ENCODE peak calls at places on chromosome 2, in four cellular contexts. D, G, Y and Q are unnamed samples.

GRCh38 chr2:127398239-127398590 is 10.4 kb upstream of the MAP3K2 start:
- DNase-seq in D (no peak), Y (peak; percentile 93), G (peak; percentile 47), Q (peak; percentile 91)

GRCh38 chr2:99643824-99644787 is 154.3 kb upstream of the REV1 start:
- DNase-seq in Y (peak; percentile 65), G (no peak), D (no peak), Q (no peak)

GRCh38 chr2:3536682-3537632 is 17.6 kb upstream of the ADI1 start:
- DNase-seq in G (peak; percentile 77), Y (peak; percentile 56), D (peak; percentile 45), Q (no peak)

GRCh38 chr2:10440736-10441135 is 7.4 kb downstream of the ODC1 start:
- DNase-seq in G (no peak), Y (no peak), D (no peak), Q (no peak)

GRCh38 chr2:220891405-220891804 is 680.7 kb downstream of the EPHA4 start:
- DNase-seq in D (no peak), Y (peak; percentile 91), G (no peak), Q (no peak)

GRCh38 chr2:128145651-128146050 is 54.7 kb downstream of the UGGT1 start:
- DNase-seq in G (no peak), D (no peak), Y (peak; percentile 24), Q (no peak)

GRCh38 chr2:164794432-164795231 is 47.0 kb downstream of the COBLL1 start:
- DNase-seq in Y (no peak), D (peak; percentile 8), G (no peak), Q (no peak)

GRCh38 chr2:218754781-218755180 is 27.2 kb upstream of the CYP27A1 start:
- DNase-seq in G (no peak), D (no peak), Y (no peak), Q (no peak)

GRCh38 chr2:29962922-29963321 is 41.5 kb upstream of the ALK start:
- DNase-seq in D (no peak), Y (no peak), G (no peak), Q (no peak)

GRCh38 chr2:167651406-167652151 is 595.8 kb downstream of the STK39 start:
- DNase-seq in G (no peak), D (no peak), Y (no peak), Q (no peak)

GRCh38 chr2:28556303-28556702 is 60.4 kb downstream of the PLB1 start:
- DNase-seq in G (no peak), Y (no peak), D (no peak), Q (no peak)

GRCh38 chr2:28558918-28559317 is 63.1 kb downstream of the PLB1 start:
- DNase-seq in G (no peak), D (no peak), Y (no peak), Q (no peak)

GRCh38 chr2:28563869-28564268 is 68.0 kb downstream of the PLB1 start:
- DNase-seq in D (no peak), G (no peak), Y (no peak), Q (no peak)

GRCh38 chr2:28557389-28558119 is 61.7 kb downstream of the PLB1 start:
- DNase-seq in D (no peak), G (no peak), Y (no peak), Q (no peak)

GRCh38 chr2:28558421-28558820 is 62.6 kb downstream of the PLB1 start:
- DNase-seq in D (no peak), G (no peak), Y (no peak), Q (no peak)
- TF ChIP-seq CTCF in D (no peak), G (no peak), Y (no peak), Q (no peak)

GRCh38 chr2:69163109-69163508 is 150.1 kb downstream of the ANTXR1 start:
- DNase-seq in G (no peak), Y (peak; percentile 88), D (no peak), Q (peak; percentile 52)

GRCh38 chr2:69162121-69162520 is 149.1 kb downstream of the ANTXR1 start:
- DNase-seq in D (no peak), Y (no peak), G (no peak), Q (no peak)

GRCh38 chr2:69157441-69157840 is 144.5 kb downstream of the ANTXR1 start:
- DNase-seq in G (no peak), D (no peak), Y (no peak), Q (no peak)

GRCh38 chr2:69156624-69157023 is 143.6 kb downstream of the ANTXR1 start:
- DNase-seq in D (no peak), Y (no peak), G (no peak), Q (no peak)

GRCh38 chr2:69159988-69160387 is 147.0 kb downstream of the ANTXR1 start:
- DNase-seq in G (peak; percentile 78), D (no peak), Y (no peak), Q (no peak)
- TF ChIP-seq CTCF in G (peak; percentile 77), D (no peak), Y (no peak), Q (no peak)

DNA sequence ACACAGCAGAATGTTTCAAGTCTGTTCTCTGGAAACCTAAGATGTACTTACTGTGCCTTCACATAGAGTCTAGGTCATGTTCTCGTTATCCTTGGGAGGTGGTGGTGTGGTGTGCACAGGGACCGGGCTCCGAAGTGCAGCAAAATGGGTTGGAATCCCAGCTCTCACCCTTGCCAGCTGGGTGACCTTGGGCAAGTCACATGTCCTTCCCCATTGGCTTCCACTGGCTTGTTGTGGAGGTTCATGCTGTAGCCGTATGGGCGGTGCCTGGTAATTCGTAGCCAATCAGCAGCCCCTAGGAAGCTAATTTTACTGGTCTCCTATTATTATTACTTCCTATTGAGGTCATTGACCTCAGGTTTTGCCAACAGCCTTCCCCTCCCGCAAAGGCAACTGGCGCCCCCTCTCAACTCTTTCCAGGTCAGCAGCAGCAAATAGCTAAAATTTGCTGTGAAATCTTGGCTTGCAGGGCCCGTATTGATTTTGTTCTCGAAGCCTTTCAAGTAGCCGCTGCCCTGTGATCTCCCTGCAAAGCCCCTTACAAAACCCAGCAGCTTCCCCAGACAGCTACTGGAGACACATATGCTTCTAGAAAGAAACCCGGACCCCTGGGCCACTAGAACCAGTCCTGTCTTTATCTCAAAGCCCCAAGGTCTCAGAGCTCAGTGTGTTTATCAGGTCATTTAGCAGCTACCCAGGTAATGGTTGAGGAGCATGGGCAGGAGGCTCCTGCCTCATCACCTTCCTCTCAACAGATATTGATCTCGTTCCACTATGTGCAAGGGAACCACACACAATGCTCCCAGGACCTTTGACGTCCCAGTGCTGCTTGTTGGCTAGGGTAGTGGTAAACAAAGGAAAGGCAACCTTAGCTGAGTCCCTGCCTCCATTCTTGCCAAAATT is 66.5 kb upstream of the SLC1A4 start:
- DNase-seq in G (no peak), D (no peak), Y (no peak), Q (no peak)
- TF ChIP-seq CTCF in G (peak; percentile 58), D (no peak), Y (no peak), Q (no peak)

GRCh38 chr2:109513749-109514588 is 99.8 kb downstream of the SEPTIN10 start:
- DNase-seq in Y (peak; percentile 95), D (no peak), G (no peak), Q (peak; percentile 85)

GRCh38 chr2:109517118-109517889 is 96.5 kb downstream of the SEPTIN10 start:
- DNase-seq in G (no peak), Y (no peak), D (no peak), Q (no peak)

GRCh38 chr2:109513230-109513629 is 100.5 kb downstream of the SEPTIN10 start:
- DNase-seq in Y (no peak), D (no peak), G (no peak), Q (no peak)

GRCh38 chr2:109514857-109515256 is 98.9 kb downstream of the SEPTIN10 start:
- DNase-seq in Y (no peak), G (no peak), D (no peak), Q (no peak)

GRCh38 chr2:109516445-109517117 is 97.2 kb downstream of the SEPTIN10 start:
- DNase-seq in G (peak; percentile 90), Y (peak; percentile 23), D (peak; percentile 86), Q (no peak)
- TF ChIP-seq CTCF in G (peak; percentile 96), Y (peak; percentile 66), D (peak; percentile 45), Q (peak; percentile 14)

GRCh38 chr2:66497706-66498596 is 63.0 kb downstream of the MEIS1 start:
- DNase-seq in Y (no peak), D (no peak), G (no peak), Q (no peak)
- TF ChIP-seq CTCF in Y (no peak), D (no peak), G (no peak), Q (no peak)